ENCODE peak calls at places on chromosomes 4 and X, in four cellular contexts. V, P, G and M are unnamed samples.

GRCh38 chrX:104833401-104833800 is 267.4 kb downstream of the IL1RAPL2 start:
- DNase-seq in G (no peak), P (no peak), V (no peak), M (no peak)

GRCh38 chr4:40662962-40663604 is 33.4 kb upstream of the RBM47 start:
- DNase-seq in G (no peak), P (no peak), V (peak; percentile 65), M (no peak)

GRCh38 chrX:139290310-139290709 is 240.2 kb upstream of the F9 start:
- DNase-seq in V (no peak), P (no peak), G (no peak), M (no peak)

GRCh38 chr4:76301068-76301774 is 5.3 kb upstream of the STBD1 start:
- DNase-seq in P (no peak), V (peak; percentile 77), G (no peak), M (no peak)

GRCh38 chrX:134572816-134573682 is 85.2 kb downstream of the PLAC1 start:
- DNase-seq in P (no peak), G (no peak), V (no peak), M (no peak)

GRCh38 chrX:31383991-31384390 is 312.1 kb upstream of the FTHL17 start:
- DNase-seq in G (no peak), V (no peak), P (no peak), M (no peak)

GRCh38 chrX:101208152-101208905 is 11.3 kb upstream of the DRP2 start:
- DNase-seq in V (no peak), G (no peak), P (no peak), M (no peak)

GRCh38 chr4:88759039-88759631 is 61.5 kb upstream of the NAP1L5 start:
- DNase-seq in G (no peak), P (no peak), V (peak; percentile 49), M (no peak)

GRCh38 chrX:103151799-103152198 is 58.9 kb upstream of the NXF3 start:
- DNase-seq in V (no peak), G (no peak), P (no peak), M (no peak)

GRCh38 chr4:989722-990471 is 3.1 kb downstream of the IDUA start:
- DNase-seq in P (no peak), G (no peak), V (no peak), M (no peak)

GRCh38 chrX:39161856-39162255 is 360.6 kb downstream of the MID1IP1 start:
- DNase-seq in V (no peak), G (no peak), P (no peak), M (no peak)

GRCh38 chr4:108885211-108885610 is 122.4 kb upstream of the ETNPPL start:
- DNase-seq in G (no peak), P (no peak), V (no peak), M (no peak)

GRCh38 chrX:54922547-54922946 is 1.9 kb downstream of the TRO start:
- DNase-seq in V (no peak), G (no peak), P (no peak), M (no peak)

GRCh38 chr4:103493450-103494159 is 226.2 kb downstream of the TACR3 start:
- DNase-seq in G (no peak), P (no peak), V (no peak), M (no peak)

GRCh38 chrX:136541294-136541693 is 9.3 kb downstream of the VGLL1 start:
- DNase-seq in V (peak; percentile 9), G (no peak), P (no peak), M (no peak)

GRCh38 chr4:77734928-77735327 is 84.2 kb downstream of the CNOT6L start:
- DNase-seq in G (no peak), V (peak; percentile 66), P (peak; percentile 16), M (peak; percentile 5)

GRCh38 chr4:126738926-126739325 is 893.8 kb upstream of the INTU start:
- DNase-seq in G (no peak), V (no peak), P (no peak), M (no peak)

GRCh38 chr4:154626793-154627484 is 14.5 kb upstream of the FGG start:
- DNase-seq in V (peak; percentile 88), P (no peak), G (no peak), M (peak; percentile 1)

GRCh38 chrX:37926700-37927099 is 79.3 kb upstream of the DYNLT3 start:
- DNase-seq in G (no peak), P (no peak), V (peak; percentile 39), M (no peak)

GRCh38 chrX:103356897-103357296 is 591 bp downstream of the TCEAL9 start:
- DNase-seq in P (no peak), V (peak; percentile 43), G (no peak), M (no peak)

GRCh38 chrX:112874140-112874539 is 33.5 kb upstream of the AMOT start:
- DNase-seq in P (no peak), G (no peak), V (no peak), M (no peak)

GRCh38 chr4:63233679-63234078 is 1175.6 kb downstream of the TECRL start:
- DNase-seq in P (no peak), G (no peak), V (no peak), M (no peak)

GRCh38 chr4:26874110-26874509 is 13.5 kb downstream of the STIM2 start:
- DNase-seq in G (no peak), V (no peak), P (no peak), M (no peak)

GRCh38 chrX:71617742-71618141 is 569 bp downstream of the CXCR3 start:
- DNase-seq in G (no peak), V (no peak), P (no peak), M (no peak)

GRCh38 chr4:189988892-189989431 is 38.1 kb downstream of the FRG2 start:
- DNase-seq in G (no peak), V (no peak), P (no peak), M (no peak)

GRCh38 chr4:2484993-2485392 is 16.1 kb downstream of the RNF4 start:
- DNase-seq in G (peak; percentile 35), P (peak; percentile 66), V (peak; percentile 27), M (peak; percentile 34)
- H3K4me1 ChIP-seq in G (peaks cover 71% of the 10 kb centered on the region), P (peaks cover 64% of the 10 kb centered on the region), V (peaks cover 26% of the 10 kb centered on the region), M (peaks cover 61% of the 10 kb centered on the region)

DNA sequence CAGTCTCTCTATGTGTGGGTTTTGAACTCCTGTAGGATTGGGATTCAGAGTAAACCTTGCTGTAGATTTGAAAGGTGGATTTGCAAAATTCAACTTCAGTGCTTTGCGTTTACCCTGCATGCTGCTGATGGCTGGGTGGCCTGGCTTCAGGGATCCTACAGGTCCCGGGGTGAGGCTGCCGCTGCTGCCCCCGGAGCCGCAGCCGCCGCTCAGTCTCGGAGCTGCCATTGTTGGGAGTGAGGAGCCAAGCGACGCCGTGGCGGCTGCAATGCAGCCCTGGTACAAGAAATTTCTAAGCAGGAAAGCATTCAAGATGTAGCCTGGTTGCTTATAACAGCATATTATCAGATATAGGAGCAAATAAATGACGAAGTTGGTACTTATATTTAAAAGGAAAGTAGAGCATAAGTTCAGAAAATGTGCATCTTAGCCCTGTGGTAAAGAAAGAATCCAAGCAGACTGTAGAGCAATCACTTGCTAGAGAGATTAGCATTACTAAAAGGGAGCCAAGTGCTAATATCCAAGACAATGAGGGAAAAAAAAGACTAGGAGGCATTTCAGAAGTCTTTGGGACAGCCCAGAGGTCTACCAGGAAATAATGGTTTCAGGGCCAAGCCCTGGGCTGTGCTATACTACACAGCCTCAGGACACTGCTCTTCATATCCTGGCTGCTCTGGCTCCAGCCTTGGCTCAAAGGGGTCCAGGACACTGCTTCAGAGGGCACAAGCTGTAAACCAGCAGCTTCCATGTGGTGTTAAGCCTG is 36.9 kb upstream of the CHIC1 start:
- DNase-seq in G (no peak), V (no peak), P (no peak), M (no peak)
- H3K9me3 ChIP-seq in G (no peaks in the 10 kb centered on the region), V (no peaks in the 10 kb centered on the region), P (no peaks in the 10 kb centered on the region), M (no peaks in the 10 kb centered on the region)

GRCh38 chr4:173609158-173609557 is 79.1 kb upstream of the HAND2 start:
- DNase-seq in V (no peak), P (no peak), G (no peak), M (no peak)
- H3K4me3 ChIP-seq in V (no peak overlapping the region), P (no peak overlapping the region), G (no peak overlapping the region), M (no peak overlapping the region)

GRCh38 chr4:15001825-15002658 is at the start of gene CPEB2:
- DNase-seq in G (peak; percentile 93), P (peak; percentile 88), V (peak; percentile 98), M (peak; percentile 86)
- H3K4me1 ChIP-seq in G (no peaks in the 10 kb centered on the region), P (peaks cover 10% of the 10 kb centered on the region), V (no peaks in the 10 kb centered on the region), M (no peaks in the 10 kb centered on the region)

GRCh38 chr4:177016541-177017141 is 223.9 kb upstream of the VEGFC start:
- DNase-seq in G (no peak), P (no peak), V (no peak), M (no peak)
- H3K9me3 ChIP-seq in G (peaks cover 14% of the 10 kb centered on the region), P (no peaks in the 10 kb centered on the region), V (no peaks in the 10 kb centered on the region), M (no peaks in the 10 kb centered on the region)